ENCODE peak calls at places on chromosomes 7 and 10, in four cellular contexts. One of them, this sample, is unnamed.

GRCh38 chr7:136617176-136617575 is 251.3 kb upstream of the CHRM2 start:
- DNase-seq in H1: no peak
- DNase-seq in H9: no peak
- DNase-seq in mesendoderm: no peak
- DNase-seq in this sample: peak

GRCh38 chr7:107152011-107152410 is 16.8 kb upstream of the HBP1 start:
- DNase-seq in mesendoderm: no peak
- DNase-seq in H9: no peak
- DNase-seq in H1: no peak
- DNase-seq in this sample: peak

GRCh38 chr10:6737080-6737641 is 157.1 kb upstream of the PRKCQ start:
- DNase-seq in H9: peak
- DNase-seq in H1: peak
- DNase-seq in mesendoderm: peak
- DNase-seq in this sample: peak

GRCh38 chr7:99126921-99127553 is 16.9 kb downstream of the SMURF1 start:
- DNase-seq in H1: no peak
- DNase-seq in mesendoderm: peak
- DNase-seq in H9: no peak
- DNase-seq in this sample: no peak

GRCh38 chr10:93406367-93407145 is 75.6 kb downstream of the MYOF start:
- DNase-seq in H9: no peak
- DNase-seq in H1: no peak
- DNase-seq in mesendoderm: peak
- DNase-seq in this sample: peak

GRCh38 chr10:120161116-120161515 is 268.6 kb downstream of the SEC23IP start:
- DNase-seq in mesendoderm: no peak
- DNase-seq in H1: no peak
- DNase-seq in H9: no peak
- DNase-seq in this sample: no peak

GRCh38 chr7:129423700-129424410 is 10.4 kb upstream of the STRIP2 start:
- DNase-seq in H1: no peak
- DNase-seq in mesendoderm: no peak
- DNase-seq in H9: no peak
- DNase-seq in this sample: peak

GRCh38 chr7:27351786-27352185 is 109.2 kb downstream of the EVX1 start:
- DNase-seq in H9: no peak
- DNase-seq in mesendoderm: no peak
- DNase-seq in H1: no peak
- DNase-seq in this sample: no peak

GRCh38 chr7:31160956-31161355 is 108.8 kb downstream of the ADCYAP1R1 start:
- DNase-seq in H9: no peak
- DNase-seq in mesendoderm: peak
- DNase-seq in H1: no peak
- DNase-seq in this sample: no peak

GRCh38 chr10:42991442-42992098 is 85.3 kb upstream of the RET start:
- DNase-seq in mesendoderm: no peak
- DNase-seq in H1: no peak
- DNase-seq in H9: no peak
- DNase-seq in this sample: no peak

GRCh38 chr7:64463636-64464375 is 99.1 kb downstream of the ZNF680 start:
- DNase-seq in H9: no peak
- DNase-seq in H1: no peak
- DNase-seq in mesendoderm: no peak
- DNase-seq in this sample: peak

GRCh38 chr7:130748531-130749389 is 14.8 kb upstream of the KLF14 start:
- DNase-seq in mesendoderm: no peak
- DNase-seq in H1: no peak
- DNase-seq in H9: no peak
- DNase-seq in this sample: no peak

GRCh38 chr10:104257235-104257634 is 2.5 kb downstream of the GSTO1 start:
- DNase-seq in H9: no peak
- DNase-seq in H1: no peak
- DNase-seq in mesendoderm: no peak
- DNase-seq in this sample: no peak

GRCh38 chr7:22782616-22783232 is 39.9 kb downstream of the TOMM7 start:
- DNase-seq in mesendoderm: peak
- DNase-seq in H1: peak
- DNase-seq in H9: peak
- DNase-seq in this sample: peak

GRCh38 chr7:39615350-39615975 is 7.9 kb upstream of the RALA start:
- DNase-seq in H9: no peak
- DNase-seq in H1: no peak
- DNase-seq in mesendoderm: no peak
- DNase-seq in this sample: no peak

GRCh38 chr7:13416071-13416470 is 573.4 kb downstream of the ETV1 start:
- DNase-seq in H9: no peak
- DNase-seq in mesendoderm: no peak
- DNase-seq in H1: no peak
- DNase-seq in this sample: no peak

GRCh38 chr7:107138696-107139420 is 29.9 kb upstream of the HBP1 start:
- DNase-seq in H9: no peak
- DNase-seq in H1: no peak
- DNase-seq in mesendoderm: no peak
- DNase-seq in this sample: peak

GRCh38 chr7:16804674-16805439 is at the start of gene AGR2:
- DNase-seq in H1: no peak
- DNase-seq in H9: no peak
- DNase-seq in mesendoderm: no peak
- DNase-seq in this sample: peak

GRCh38 chr10:63651864-63652263 is 130.7 kb downstream of the REEP3 start:
- DNase-seq in H9: no peak
- DNase-seq in H1: no peak
- DNase-seq in mesendoderm: no peak
- DNase-seq in this sample: no peak

GRCh38 chr10:30013684-30014246 is 45.6 kb downstream of the JCAD start:
- DNase-seq in mesendoderm: no peak
- DNase-seq in H9: no peak
- DNase-seq in H1: no peak
- DNase-seq in this sample: peak

GRCh38 chr7:135789956-135790355 is 41.3 kb upstream of the FAM180A start:
- DNase-seq in H9: no peak
- DNase-seq in H1: no peak
- DNase-seq in mesendoderm: no peak
- DNase-seq in this sample: no peak

GRCh38 chr10:84543077-84543476 is 214.7 kb downstream of the CCSER2 start:
- DNase-seq in H9: no peak
- DNase-seq in H1: peak
- DNase-seq in mesendoderm: peak
- DNase-seq in this sample: no peak

GRCh38 chr7:22121702-22122474 is 176.2 kb upstream of the CDCA7L start:
- DNase-seq in mesendoderm: no peak
- DNase-seq in H1: no peak
- DNase-seq in H9: no peak
- DNase-seq in this sample: peak

DNA sequence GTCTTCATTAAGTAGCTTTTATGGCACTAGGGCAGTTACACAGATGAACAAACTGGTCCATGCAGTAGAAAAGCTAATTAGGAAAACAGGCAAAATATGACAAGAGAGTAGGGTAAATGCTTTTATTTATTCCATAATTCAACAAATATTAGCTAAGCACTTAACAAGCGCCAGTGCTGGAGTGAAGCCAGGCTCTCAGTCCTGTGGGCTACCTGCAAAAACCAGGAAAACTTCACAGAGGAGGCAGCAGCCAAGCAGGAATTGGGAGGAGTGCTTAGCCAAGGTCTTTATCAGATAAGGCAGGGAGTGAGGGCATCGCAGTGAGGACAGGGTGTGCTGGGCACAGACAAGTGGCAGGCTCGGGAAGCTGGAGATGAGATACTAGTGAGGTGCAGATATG is 4.9 kb upstream of the KAT6B start:
- DNase-seq in H9: no peak
- DNase-seq in mesendoderm: no peak
- DNase-seq in H1: no peak
- DNase-seq in this sample: no peak
- H3K56ac ChIP-seq in H9: no peak
- H3K56ac ChIP-seq in mesendoderm: no peak
- H3K56ac ChIP-seq in H1: no peak
- H3K56ac ChIP-seq in this sample: no peak

DNA sequence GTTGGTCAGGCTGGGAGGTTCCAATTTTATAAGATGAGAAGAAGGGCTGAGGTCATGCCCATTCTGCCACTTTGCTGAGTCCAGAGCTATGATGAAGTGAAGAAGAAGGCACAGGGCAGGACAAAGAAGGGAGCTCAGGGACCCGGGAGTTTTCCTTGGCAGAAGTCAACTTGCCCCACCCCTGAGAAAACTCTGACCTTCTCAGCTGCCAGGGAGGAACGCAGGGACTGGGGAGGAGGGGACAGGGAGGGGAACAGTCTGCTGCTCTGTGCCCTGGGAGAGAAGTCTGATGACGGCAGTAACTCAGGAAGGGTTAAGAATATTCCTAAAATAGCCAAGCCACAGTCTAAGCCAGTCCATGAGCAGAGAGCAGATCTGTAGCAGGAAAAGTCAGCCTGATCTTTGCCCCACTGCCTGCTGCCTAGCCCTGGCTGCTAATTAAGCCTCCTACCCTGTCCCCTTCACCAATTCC is 11.7 kb downstream of the ADIRF start:
- DNase-seq in H1: no peak
- DNase-seq in H9: no peak
- DNase-seq in mesendoderm: no peak
- DNase-seq in this sample: no peak
- H3K56ac ChIP-seq in H1: no peak
- H3K56ac ChIP-seq in H9: no peak
- H3K56ac ChIP-seq in mesendoderm: no peak
- H3K56ac ChIP-seq in this sample: no peak

DNA sequence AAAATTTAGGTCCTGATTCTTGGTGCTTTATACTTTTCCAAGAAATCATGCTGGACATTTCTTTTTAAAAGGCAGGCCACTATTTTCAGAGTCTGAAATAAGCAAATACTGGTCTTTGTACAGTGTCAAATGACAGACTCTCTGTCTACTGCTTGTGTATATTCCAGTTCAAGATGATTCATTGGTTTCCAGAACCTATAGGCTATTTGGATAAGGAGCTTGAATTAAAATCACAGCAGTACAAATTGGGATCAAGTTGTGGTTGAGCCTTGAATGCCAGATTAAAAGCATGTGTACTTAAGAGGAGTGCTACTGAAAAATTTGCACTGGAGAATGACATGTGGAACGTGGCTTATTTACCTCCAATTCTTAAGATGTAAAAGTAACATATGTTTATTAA is 10.7 kb downstream of the KMT2E start:
- DNase-seq in H1: no peak
- DNase-seq in mesendoderm: no peak
- DNase-seq in H9: no peak
- DNase-seq in this sample: peak
- H3K56ac ChIP-seq in H1: no peak
- H3K56ac ChIP-seq in mesendoderm: no peak
- H3K56ac ChIP-seq in H9: no peak
- H3K56ac ChIP-seq in this sample: no peak

DNA sequence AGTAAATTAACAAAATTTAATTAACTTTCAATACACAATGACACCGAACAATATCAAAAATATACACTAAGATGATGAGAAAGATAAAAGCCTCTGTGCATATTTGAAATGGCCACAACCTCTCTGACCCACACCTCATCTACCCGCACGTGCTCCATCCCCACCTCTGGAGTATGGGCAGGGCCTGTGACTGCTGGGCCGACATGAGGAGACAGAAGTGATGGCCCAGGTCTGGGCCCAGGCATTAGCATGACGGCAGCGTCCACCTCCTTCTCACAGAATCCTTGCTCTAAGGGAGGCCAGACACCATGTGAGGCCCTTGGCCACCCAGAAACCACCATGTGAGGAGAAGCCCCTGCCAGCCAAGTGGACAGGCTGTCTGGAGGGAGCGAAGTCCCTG is 122.1 kb upstream of the RNF32 start:
- DNase-seq in mesendoderm: no peak
- DNase-seq in H1: no peak
- DNase-seq in H9: no peak
- DNase-seq in this sample: no peak
- H3K56ac ChIP-seq in mesendoderm: no peak
- H3K56ac ChIP-seq in H1: no peak
- H3K56ac ChIP-seq in H9: no peak
- H3K56ac ChIP-seq in this sample: no peak

DNA sequence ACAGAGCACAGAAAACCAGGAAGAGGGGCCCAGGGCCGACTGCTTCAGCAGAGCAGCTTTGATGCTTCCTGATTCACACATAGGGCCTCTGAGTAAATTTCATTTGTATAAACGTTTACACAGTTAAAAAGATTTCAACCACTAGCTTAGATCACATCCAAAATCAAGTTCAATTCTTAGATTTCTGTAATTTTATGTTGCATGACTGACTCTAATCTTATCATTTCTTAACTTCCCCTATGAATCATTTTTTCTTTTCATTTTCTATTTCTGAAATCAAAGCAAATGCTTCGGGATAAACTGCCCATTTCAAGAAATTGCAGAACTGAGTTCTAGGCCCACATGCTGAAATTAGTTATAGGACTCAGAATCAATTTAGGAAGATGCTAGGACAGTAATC is 224.7 kb downstream of the INHBA start:
- DNase-seq in mesendoderm: no peak
- DNase-seq in H1: no peak
- DNase-seq in H9: no peak
- DNase-seq in this sample: peak
- H3K56ac ChIP-seq in mesendoderm: no peak
- H3K56ac ChIP-seq in H1: no peak
- H3K56ac ChIP-seq in H9: no peak
- H3K56ac ChIP-seq in this sample: no peak

GRCh38 chr10:58829839-58830238 is 317.2 kb downstream of the BICC1 start:
- DNase-seq in H9: no peak
- DNase-seq in H1: no peak
- DNase-seq in mesendoderm: no peak
- DNase-seq in this sample: no peak
- H3K56ac ChIP-seq in H9: no peak
- H3K56ac ChIP-seq in H1: no peak
- H3K56ac ChIP-seq in mesendoderm: no peak
- H3K56ac ChIP-seq in this sample: no peak

GRCh38 chr10:49398986-49399385 is 3.1 kb upstream of the DRGX start:
- DNase-seq in H1: peak
- DNase-seq in H9: no peak
- DNase-seq in mesendoderm: no peak
- DNase-seq in this sample: no peak
- H3K56ac ChIP-seq in H1: no peak
- H3K56ac ChIP-seq in H9: no peak
- H3K56ac ChIP-seq in mesendoderm: no peak
- H3K56ac ChIP-seq in this sample: no peak

DNA sequence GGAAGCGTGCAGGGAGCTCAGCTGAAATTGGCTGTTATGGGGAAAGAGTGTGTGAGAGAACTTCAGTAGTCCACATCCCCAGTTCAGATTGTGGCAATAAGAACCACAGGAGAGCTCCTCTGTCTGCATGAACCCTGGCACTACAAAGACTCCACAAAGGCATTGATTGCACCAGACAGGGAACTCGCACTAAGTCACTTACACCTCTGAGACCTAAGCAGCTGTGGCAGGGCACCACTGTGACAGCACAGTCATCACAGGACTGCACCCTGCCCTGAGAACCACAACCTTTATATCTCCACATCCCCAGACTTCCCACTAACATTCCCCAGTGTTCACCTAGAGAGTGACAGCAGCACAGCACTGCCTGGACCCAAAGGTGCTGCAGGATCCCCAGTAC is 226.8 kb downstream of the XPNPEP1 start:
- DNase-seq in mesendoderm: no peak
- DNase-seq in H1: no peak
- DNase-seq in H9: no peak
- DNase-seq in this sample: no peak
- H3K56ac ChIP-seq in mesendoderm: no peak
- H3K56ac ChIP-seq in H1: no peak
- H3K56ac ChIP-seq in H9: no peak
- H3K56ac ChIP-seq in this sample: no peak

This sample was measured in IMR-90.